ENCODE peak calls at places on chromosomes 1 and 21, in four cellular contexts. Z is AG08396; F is activated naive CD8-positive, alpha-beta T cell treated with anti-CD3 and anti-CD28 coated beads for 36 hours; V is mesendoderm. E is an unnamed sample.

GRCh38 chr1:247204177-247204647 is 32.4 kb upstream of the ZNF124 start:
- DNase-seq in V (peak), F (no peak), Z (no peak), E (no peak)

GRCh38 chr1:86616871-86617270 is 70.0 kb downstream of the CLCA4 start:
- DNase-seq in F (no peak), Z (no peak), V (no peak), E (no peak)

GRCh38 chr1:154931940-154932487 is 4.5 kb downstream of the PMVK start:
- DNase-seq in Z (no peak), V (no peak), F (no peak), E (no peak)

GRCh38 chr21:44013380-44014088 is 1.4 kb downstream of the TRAPPC10 start:
- DNase-seq in V (peak), Z (no peak), F (peak), E (peak)

GRCh38 chr1:202642619-202643291 is 67.5 kb downstream of the SYT2 start:
- DNase-seq in F (no peak), V (no peak), Z (no peak), E (no peak)

GRCh38 chr1:248817065-248817464 is 8.7 kb downstream of the SH3BP5L start:
- DNase-seq in F (no peak), Z (no peak), V (no peak), E (no peak)

GRCh38 chr1:53341521-53341895 is 13.6 kb upstream of the LRP8 start:
- DNase-seq in V (no peak), F (no peak), Z (no peak), E (no peak)

GRCh38 chr1:93817819-93818569 is 61.0 kb downstream of the DNTTIP2 start:
- DNase-seq in V (peak), F (peak), Z (no peak), E (no peak)

GRCh38 chr1:150161747-150162581 is 12.2 kb downstream of the PLEKHO1 start:
- DNase-seq in F (no peak), Z (no peak), V (peak), E (no peak)

GRCh38 chr1:34657266-34657665 is 97.6 kb upstream of the GJB5 start:
- DNase-seq in V (no peak), Z (no peak), F (no peak), E (no peak)

E was measured in GM03348.